ENCODE peak calls at places on chromosome 1, in ten cellular contexts. F is endothelial cell, K is PC-3, Z is A673, I is OCI-LY7, G is GM13976, E is fibroblast of pulmonary artery, X is HCT116, A is nephron progenitor cell, J is HepG2. Y is an unnamed sample.
A peak's percentile ranks its signal among the peaks of the same experiment; 100 is the strongest.

GRCh38 chr1:248841702-248842395 is 3.8 kb downstream of the ZNF672 start:
- DNase-seq in F (peak; percentile 46), K (peak; percentile 53), Z (peak; percentile 70), I (peak; percentile 25), G (no peak), E (peak; percentile 77), X (no peak), A (peak; percentile 47), J (peak; percentile 42), Y (no peak)

GRCh38 chr1:24895511-24895910 is 34.6 kb downstream of the RUNX3 start:
- DNase-seq in F (no peak), K (no peak), Z (no peak), I (no peak), G (no peak), E (no peak), X (no peak), A (no peak), J (no peak), Y (peak; percentile 2)

GRCh38 chr1:8367571-8368184 is 49.8 kb downstream of the SLC45A1 start:
- DNase-seq in F (no peak), K (no peak), Z (no peak), I (no peak), G (no peak), E (no peak), X (no peak), A (no peak), J (no peak), Y (no peak)

GRCh38 chr1:51952638-51953037 is 37.9 kb downstream of the RAB3B start:
- DNase-seq in F (no peak), K (no peak), Z (no peak), I (no peak), G (peak; percentile 58), E (no peak), X (no peak), A (no peak), J (no peak), Y (no peak)

GRCh38 chr1:18693256-18694098 is 62.8 kb downstream of the PAX7 start:
- DNase-seq in F (peak; percentile 34), K (peak; percentile 10), Z (no peak), I (no peak), G (no peak), E (no peak), X (no peak), A (peak; percentile 72), J (no peak), Y (no peak)

GRCh38 chr1:165162671-165163241 is 193.8 kb downstream of the LMX1A start:
- DNase-seq in F (peak; percentile 8), K (peak; percentile 98), Z (peak; percentile 63), I (no peak), G (no peak), E (no peak), X (no peak), A (peak; percentile 44), J (peak; percentile 2), Y (no peak)

GRCh38 chr1:180953291-180953747 is 40.6 kb downstream of the KIAA1614 start:
- DNase-seq in F (no peak), K (peak; percentile 33), Z (no peak), I (no peak), G (peak; percentile 54), E (no peak), X (no peak), A (no peak), J (no peak), Y (peak; percentile 77)

GRCh38 chr1:214670098-214670497 is 67.1 kb downstream of the CENPF start:
- DNase-seq in F (no peak), K (no peak), Z (peak; percentile 4), I (no peak), G (no peak), E (peak; percentile 90), X (no peak), A (no peak), J (peak; percentile 67), Y (no peak)

GRCh38 chr1:10286244-10286643 is 75.9 kb downstream of the KIF1B start:
- DNase-seq in F (no peak), K (no peak), Z (no peak), I (no peak), G (no peak), E (no peak), X (no peak), A (no peak), J (no peak), Y (no peak)

GRCh38 chr1:34899906-34900305 is 29.5 kb downstream of the DLGAP3 start:
- DNase-seq in F (no peak), K (no peak), Z (no peak), I (no peak), G (no peak), E (no peak), X (no peak), A (no peak), J (no peak), Y (no peak)

GRCh38 chr1:34900775-34901502 is 28.5 kb downstream of the DLGAP3 start:
- DNase-seq in F (no peak), K (no peak), Z (no peak), I (no peak), G (no peak), E (no peak), X (no peak), A (no peak), J (no peak), Y (no peak)

GRCh38 chr1:34899471-34899870 is 30.0 kb downstream of the DLGAP3 start:
- DNase-seq in F (no peak), K (no peak), Z (no peak), I (no peak), G (no peak), E (no peak), X (no peak), A (no peak), J (no peak), Y (no peak)

GRCh38 chr1:34898220-34898820 is 31.1 kb downstream of the DLGAP3 start:
- DNase-seq in F (no peak), K (no peak), Z (no peak), I (no peak), G (no peak), E (peak; percentile 44), X (no peak), A (no peak), J (no peak), Y (no peak)

DNA sequence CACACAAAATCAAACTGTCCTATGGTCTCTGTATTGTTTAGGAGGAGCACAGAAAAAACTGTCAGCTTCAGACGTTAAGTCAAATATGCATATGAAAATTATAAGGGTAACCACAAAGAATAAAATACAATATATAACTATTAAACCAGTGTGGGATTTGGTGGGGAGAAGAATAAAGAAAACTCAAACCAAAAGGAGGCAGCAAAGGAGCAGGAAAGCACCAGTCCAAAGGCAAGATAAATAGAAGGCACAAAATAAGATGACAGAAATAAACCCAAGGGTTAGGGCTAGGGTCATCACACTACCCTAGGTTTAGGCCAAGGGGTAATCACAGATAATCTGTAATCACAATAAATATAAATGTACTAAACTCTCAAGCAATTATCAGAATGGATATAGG is 32.8 kb downstream of the DLGAP3 start:
- DNase-seq in F (no peak), K (no peak), Z (no peak), I (no peak), G (no peak), E (peak; percentile 21), X (no peak), A (no peak), J (no peak), Y (no peak)
- TF ChIP-seq CTCF in F (no peak), K (peak; percentile 36), Z (peak; percentile 18), I (peak; percentile 29), G (peak; percentile 25), E (peak; percentile 13), X (peak; percentile 17), A (no peak), J (peak; percentile 22), Y (peak; percentile 62)

GRCh38 chr1:195105281-195105680 is 1503.0 kb downstream of the KCNT2 start:
- DNase-seq in F (no peak), K (no peak), Z (no peak), I (no peak), G (no peak), E (no peak), X (no peak), A (no peak), J (no peak), Y (no peak)
- TF ChIP-seq CTCF in F (no peak), K (no peak), Z (no peak), I (no peak), G (peak; percentile 22), E (no peak), X (no peak), A (no peak), J (no peak), Y (no peak)

GRCh38 chr1:241311056-241311746 is 45.8 kb downstream of the RGS7 start:
- DNase-seq in F (no peak), K (peak; percentile 43), Z (peak; percentile 2), I (no peak), G (no peak), E (no peak), X (no peak), A (no peak), J (no peak), Y (no peak)
- TF ChIP-seq CTCF in F (no peak), K (peak; percentile 55), Z (peak; percentile 15), I (no peak), G (no peak), E (no peak), X (no peak), A (no peak), J (no peak), Y (peak; percentile 57)

GRCh38 chr1:115327270-115327669 is 10.8 kb downstream of the NGF start:
- DNase-seq in F (no peak), K (no peak), Z (no peak), I (no peak), G (no peak), E (no peak), X (no peak), A (no peak), J (no peak), Y (no peak)

GRCh38 chr1:115329965-115330364 is 8.1 kb downstream of the NGF start:
- DNase-seq in F (no peak), K (peak; percentile 29), Z (no peak), I (no peak), G (no peak), E (no peak), X (no peak), A (no peak), J (no peak), Y (no peak)

GRCh38 chr1:115332813-115333608 is 5.0 kb downstream of the NGF start:
- DNase-seq in F (no peak), K (no peak), Z (no peak), I (no peak), G (no peak), E (peak; percentile 91), X (no peak), A (no peak), J (no peak), Y (no peak)

GRCh38 chr1:115331531-115332331 is 6.3 kb downstream of the NGF start:
- DNase-seq in F (no peak), K (no peak), Z (no peak), I (no peak), G (no peak), E (peak; percentile 41), X (no peak), A (no peak), J (no peak), Y (no peak)

DNA sequence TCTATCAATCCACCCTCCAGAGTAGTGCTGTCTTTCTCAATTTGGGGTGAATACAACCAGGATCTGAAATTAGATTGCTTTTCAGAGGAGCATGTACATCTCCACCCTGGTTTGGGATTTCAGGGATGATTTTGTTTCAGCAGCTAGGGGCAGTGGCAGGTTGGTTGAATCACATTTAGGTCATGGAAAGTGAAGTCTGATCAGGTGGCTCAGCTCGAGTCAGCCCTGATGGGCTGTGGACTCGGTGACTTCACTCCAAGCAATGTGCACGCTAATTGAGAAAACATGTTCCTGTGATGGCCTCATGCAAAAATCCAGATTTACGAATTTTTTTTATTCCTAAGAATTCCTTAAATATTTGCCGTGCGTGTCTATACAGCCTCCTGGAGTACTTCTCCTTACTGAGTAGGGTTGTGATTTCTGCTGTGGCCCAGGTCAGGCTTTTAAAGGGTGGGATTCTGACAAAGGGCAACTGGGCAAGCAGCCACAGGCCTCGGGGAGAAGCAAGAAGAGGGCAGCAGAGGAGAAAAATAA is 7.5 kb downstream of the NGF start:
- DNase-seq in F (no peak), K (peak; percentile 62), Z (no peak), I (no peak), G (no peak), E (peak; percentile 69), X (no peak), A (no peak), J (no peak), Y (no peak)
- TF ChIP-seq CTCF in F (no peak), K (peak; percentile 39), Z (no peak), I (no peak), G (no peak), E (peak; percentile 20), X (no peak), A (no peak), J (no peak), Y (peak; percentile 69)

Y was measured in chondrocyte.